ENCODE peak calls at places on chromosomes 4 and X, in ten cellular contexts. C is naive B cell; Z is astrocyte of the spinal cord; B is HepG2; P is LoVo; T is HFF-Myc; Q is NB4; R is dorsolateral prefrontal cortex; H is left kidney; V is CD4-positive, alpha-beta T cell. E is an unnamed sample.

GRCh38 chr4:101835121-101835904 is 44.8 kb downstream of the BANK1 start:
- DNase-seq in C (no peak), Z (peak), B (peak), P (no peak), T (no peak), Q (peak), R (no peak), H (peak), V (no peak), E (peak)

GRCh38 chr4:8349664-8350225 is 80.2 kb downstream of the HTRA3 start:
- DNase-seq in C (no peak), Z (no peak), B (no peak), P (no peak), T (no peak), Q (no peak), R (no peak), H (no peak), V (peak), E (no peak)

GRCh38 chr4:54281060-54281781 is 52.1 kb downstream of the PDGFRA start:
- DNase-seq in C (no peak), Z (peak), B (no peak), P (peak), T (peak), Q (no peak), R (no peak), H (no peak), V (no peak), E (no peak)

GRCh38 chr4:96599752-96600151 is 759.9 kb downstream of the PDHA2 start:
- DNase-seq in C (no peak), Z (no peak), B (no peak), P (no peak), T (no peak), Q (no peak), R (no peak), H (no peak), V (no peak), E (no peak)

GRCh38 chr4:94758141-94758699 is 465 bp downstream of the BMPR1B start:
- DNase-seq in C (no peak), Z (peak), B (no peak), P (peak), T (no peak), Q (no peak), R (no peak), H (peak), V (no peak), E (no peak)

GRCh38 chrX:40468033-40468979 is 112.5 kb upstream of the ATP6AP2 start:
- DNase-seq in C (peak), Z (peak), B (peak), P (peak), T (no peak), Q (peak), R (peak), H (peak), V (peak), E (peak)

GRCh38 chrX:134634691-134635090 is 23.6 kb downstream of the PLAC1 start:
- DNase-seq in C (no peak), Z (peak), B (no peak), P (no peak), T (peak), Q (peak), R (no peak), H (no peak), V (no peak), E (no peak)

GRCh38 chrX:56794831-56795230 is 65.8 kb downstream of the NBDY start:
- DNase-seq in C (no peak), Z (no peak), B (no peak), P (no peak), T (no peak), Q (no peak), R (no peak), H (no peak), V (no peak), E (no peak)

GRCh38 chr4:139878050-139878449 is 212.4 kb downstream of the MGST2 start:
- DNase-seq in C (no peak), Z (no peak), B (peak), P (no peak), T (no peak), Q (no peak), R (no peak), H (no peak), V (no peak), E (no peak)

GRCh38 chr4:94880976-94881375 is 123.2 kb downstream of the BMPR1B start:
- DNase-seq in C (no peak), Z (peak), B (no peak), P (no peak), T (no peak), Q (no peak), R (no peak), H (no peak), V (no peak), E (no peak)

GRCh38 chr4:137065306-137065705 is 467.0 kb downstream of the PCDH18 start:
- DNase-seq in C (no peak), Z (peak), B (no peak), P (no peak), T (no peak), Q (no peak), R (no peak), H (no peak), V (no peak), E (no peak)

GRCh38 chr4:76003620-76004019 is 3.7 kb downstream of the CXCL9 start:
- DNase-seq in C (no peak), Z (no peak), B (no peak), P (no peak), T (no peak), Q (peak), R (no peak), H (no peak), V (no peak), E (no peak)

GRCh38 chr4:77146426-77147399 is 10.3 kb upstream of the CCNG2 start:
- DNase-seq in C (no peak), Z (no peak), B (no peak), P (peak), T (no peak), Q (peak), R (no peak), H (no peak), V (no peak), E (no peak)

GRCh38 chrX:24153175-24153795 is 3.8 kb downstream of the ZFX start:
- DNase-seq in C (no peak), Z (no peak), B (no peak), P (no peak), T (no peak), Q (peak), R (no peak), H (no peak), V (no peak), E (no peak)

GRCh38 chr4:55437356-55437796 is 41.6 kb downstream of the TMEM165 start:
- DNase-seq in C (no peak), Z (peak), B (peak), P (peak), T (no peak), Q (no peak), R (no peak), H (no peak), V (no peak), E (no peak)

GRCh38 chr4:183987529-183987946 is 82.4 kb downstream of the STOX2 start:
- DNase-seq in C (no peak), Z (peak), B (no peak), P (no peak), T (no peak), Q (peak), R (peak), H (peak), V (no peak), E (peak)

GRCh38 chrX:15349046-15349445 is 13.7 kb upstream of the PIGA start:
- DNase-seq in C (peak), Z (peak), B (peak), P (peak), T (no peak), Q (peak), R (no peak), H (peak), V (no peak), E (peak)